ENCODE peak calls at places on chromosomes 5 and 9, in four cellular contexts. X is T-cell, O is HuH-7, L is skeletal muscle cell. I is an unnamed sample.

GRCh38 chr9:14218253-14218652 is 95.7 kb downstream of the NFIB start:
- DNase-seq in X (no peak), O (no peak), L (no peak), I (no peak)

GRCh38 chr5:75262278-75262677 is 25.6 kb upstream of the ANKRD31 start:
- DNase-seq in X (no peak), O (no peak), L (no peak), I (no peak)

GRCh38 chr5:14414615-14415515 is 166.7 kb upstream of the OTULINL start:
- DNase-seq in X (no peak), O (no peak), L (no peak), I (no peak)

GRCh38 chr5:168947212-168947868 is 353.6 kb downstream of the SLIT3 start:
- DNase-seq in X (no peak), O (peak), L (no peak), I (no peak)

GRCh38 chr5:141779642-141780041 is 97.6 kb upstream of the ARAP3 start:
- DNase-seq in X (no peak), O (no peak), L (no peak), I (no peak)

GRCh38 chr5:72412283-72413055 is 92.3 kb downstream of the PTCD2 start:
- DNase-seq in X (no peak), O (no peak), L (no peak), I (peak)

GRCh38 chr9:125075997-125076396 is 67.3 kb downstream of the SCAI start:
- DNase-seq in X (no peak), O (no peak), L (no peak), I (no peak)

GRCh38 chr9:133775951-133776905 is 38.1 kb upstream of the SARDH start:
- DNase-seq in X (no peak), O (no peak), L (no peak), I (no peak)

GRCh38 chr9:70566743-70567142 is 152.3 kb upstream of the KLF9 start:
- DNase-seq in X (no peak), O (no peak), L (no peak), I (no peak)

GRCh38 chr5:386432-387341 is 56.3 kb upstream of the EXOC3 start:
- DNase-seq in X (no peak), O (no peak), L (peak), I (no peak)

GRCh38 chr5:168357881-168358280 is 66.4 kb downstream of the WWC1 start:
- DNase-seq in X (no peak), O (no peak), L (no peak), I (no peak)

GRCh38 chr9:126523621-126524111 is 90.1 kb upstream of the LMX1B start:
- DNase-seq in X (peak), O (no peak), L (no peak), I (no peak)

GRCh38 chr5:16410338-16410737 is 55.3 kb downstream of the ZNF622 start:
- DNase-seq in X (no peak), O (no peak), L (no peak), I (no peak)

GRCh38 chr9:30774326-30774725 is 1610.1 kb upstream of the ACO1 start:
- DNase-seq in X (no peak), O (peak), L (no peak), I (no peak)

GRCh38 chr9:125650271-125650737 is 56.7 kb downstream of the MAPKAP1 start:
- DNase-seq in X (no peak), O (no peak), L (no peak), I (no peak)

GRCh38 chr9:70362952-70363351 is 51.5 kb downstream of the KLF9 start:
- DNase-seq in X (no peak), O (no peak), L (peak), I (no peak)

GRCh38 chr5:127870914-127871313 is 167.7 kb downstream of the CCDC192 start:
- DNase-seq in X (no peak), O (no peak), L (no peak), I (no peak)

GRCh38 chr5:42900734-42901133 is 89.0 kb upstream of the SELENOP start:
- DNase-seq in X (no peak), O (no peak), L (no peak), I (no peak)

I was measured in BJ.